ENCODE peak calls at places on chromosome 14, in six cellular contexts. L is left ventricle myocardium inferior; I is RWPE1; J is HepG2; R is CD4-positive, alpha-beta memory T cell; K is aorta. W is an unnamed sample.

GRCh38 chr14:90781344-90781761 is 34.9 kb downstream of the TTC7B start:
- DNase-seq in K (no peak), I (no peak), R (no peak), L (no peak), J (no peak), W (no peak)

GRCh38 chr14:93838253-93838652 is 50.0 kb upstream of the PRIMA1 start:
- DNase-seq in L (no peak), J (no peak), R (no peak), K (no peak), I (no peak), W (no peak)

GRCh38 chr14:83173687-83174086 is 1640.0 kb upstream of the SEL1L start:
- DNase-seq in L (no peak), I (no peak), R (no peak), K (no peak), J (no peak), W (no peak)

GRCh38 chr14:33897878-33898535 is 52.9 kb downstream of the EGLN3 start:
- DNase-seq in R (no peak), K (no peak), J (no peak), L (no peak), I (no peak), W (no peak)

GRCh38 chr14:100891501-100892445 is 11.7 kb downstream of the RTL1 start:
- DNase-seq in L (peak), J (no peak), R (no peak), K (peak), I (no peak), W (no peak)

GRCh38 chr14:70468731-70469130 is 16.8 kb downstream of the ADAM21 start:
- DNase-seq in K (no peak), I (no peak), J (no peak), R (no peak), L (no peak), W (no peak)

GRCh38 chr14:88831285-88831684 is 6.8 kb downstream of the TTC8 start:
- DNase-seq in K (peak), J (no peak), I (peak), L (no peak), R (no peak), W (no peak)

GRCh38 chr14:65260786-65261185 is 151.7 kb upstream of the FUT8 start:
- DNase-seq in K (no peak), J (no peak), L (no peak), R (no peak), I (no peak), W (no peak)

GRCh38 chr14:96285667-96286066 is 29.7 kb downstream of the BDKRB1 start:
- DNase-seq in K (no peak), I (no peak), R (no peak), L (peak), J (no peak), W (no peak)

GRCh38 chr14:100539766-100540140 is 47.5 kb downstream of the BEGAIN start:
- DNase-seq in K (peak), L (no peak), I (no peak), R (no peak), J (no peak), W (no peak)

GRCh38 chr14:95359974-95360826 is 40.5 kb upstream of the CLMN start:
- DNase-seq in I (no peak), K (no peak), J (no peak), L (no peak), R (no peak), W (peak)

GRCh38 chr14:33342299-33342974 is 403.8 kb downstream of the NPAS3 start:
- DNase-seq in R (no peak), K (no peak), I (no peak), L (no peak), J (no peak), W (no peak)

GRCh38 chr14:96039633-96040311 is 610 bp downstream of the C14orf132 start:
- DNase-seq in R (no peak), J (no peak), L (no peak), I (no peak), K (peak), W (peak)

GRCh38 chr14:69012251-69012953 is 33.3 kb upstream of the ACTN1 start:
- DNase-seq in R (no peak), J (no peak), K (no peak), L (no peak), I (no peak), W (no peak)

GRCh38 chr14:69013943-69014782 is 35.1 kb upstream of the ACTN1 start:
- DNase-seq in J (peak), K (peak), I (no peak), L (peak), R (no peak), W (no peak)

GRCh38 chr14:69008411-69008810 is 29.3 kb upstream of the ACTN1 start:
- DNase-seq in L (no peak), R (no peak), K (no peak), I (no peak), J (no peak), W (no peak)

GRCh38 chr14:69014829-69015259 is 35.7 kb upstream of the ACTN1 start:
- DNase-seq in L (no peak), I (no peak), R (no peak), J (no peak), K (no peak), W (no peak)

GRCh38 chr14:69010632-69011031 is 31.5 kb upstream of the ACTN1 start:
- DNase-seq in K (no peak), I (no peak), J (no peak), L (no peak), R (no peak), W (no peak)
- H3K27ac ChIP-seq in K (no peak), I (no peak), J (no peak), L (no peak), R (no peak), W (no peak)

GRCh38 chr14:60235440-60235839 is 13.6 kb upstream of the PPM1A start:
- DNase-seq in J (no peak), L (no peak), K (no peak), I (no peak), R (no peak), W (no peak)

GRCh38 chr14:60241091-60241490 is 7.9 kb upstream of the PPM1A start:
- DNase-seq in I (no peak), R (no peak), K (no peak), L (no peak), J (no peak), W (no peak)

GRCh38 chr14:60242420-60242819 is 6.6 kb upstream of the PPM1A start:
- DNase-seq in I (no peak), L (no peak), R (no peak), K (no peak), J (no peak), W (no peak)

GRCh38 chr14:60238955-60239354 is 10.1 kb upstream of the PPM1A start:
- DNase-seq in J (peak), R (no peak), I (no peak), L (no peak), K (no peak), W (no peak)

DNA sequence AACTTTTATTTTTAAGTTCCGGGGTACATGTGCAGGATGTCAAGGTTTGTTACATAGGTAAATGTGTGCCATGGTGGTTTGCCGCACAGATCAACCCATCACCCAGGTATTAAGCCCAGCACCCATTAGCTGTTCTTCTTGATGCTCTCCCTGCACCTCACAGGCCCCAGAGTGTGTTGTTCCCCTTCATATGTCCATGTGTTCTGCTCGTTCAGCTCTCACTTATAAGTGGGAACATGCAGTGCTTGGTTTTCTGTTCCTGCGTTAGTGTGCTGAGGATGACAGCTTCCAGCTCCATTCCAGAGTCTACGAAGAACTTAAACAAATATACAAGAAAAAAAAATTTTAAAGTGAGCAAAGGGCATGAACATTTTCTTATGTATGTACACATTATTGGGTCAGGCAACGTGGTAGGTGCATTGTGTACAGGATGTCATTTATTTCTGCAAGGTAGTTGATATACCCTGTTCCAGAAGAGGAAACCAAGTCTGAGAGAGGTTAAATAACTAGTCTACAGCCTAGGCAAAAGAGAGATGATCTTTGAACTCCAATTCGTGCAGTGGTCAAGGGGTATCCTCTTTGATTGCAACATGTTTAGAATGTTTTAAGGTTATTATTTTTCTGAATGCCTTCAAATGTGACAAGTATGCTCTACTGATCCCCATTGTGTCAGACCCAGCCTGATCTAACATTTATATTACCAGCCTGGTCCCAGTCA is 8.7 kb upstream of the PPM1A start:
- DNase-seq in J (no peak), I (no peak), L (no peak), K (no peak), R (no peak), W (no peak)
- H3K27ac ChIP-seq in J (no peak), I (no peak), L (peak), K (no peak), R (no peak), W (no peak)

GRCh38 chr14:97402279-97402678 is 605.1 kb downstream of the VRK1 start:
- DNase-seq in R (no peak), I (no peak), K (no peak), L (no peak), J (no peak), W (no peak)
- H3K27ac ChIP-seq in R (no peak), I (no peak), K (no peak), L (no peak), J (no peak), W (no peak)

GRCh38 chr14:50002926-50003212 is 110.0 kb downstream of the ARF6 start:
- DNase-seq in I (no peak), R (no peak), J (no peak), K (no peak), L (no peak), W (no peak)

GRCh38 chr14:50001999-50002925 is 109.4 kb downstream of the ARF6 start:
- DNase-seq in R (peak), J (no peak), K (peak), L (no peak), I (no peak), W (no peak)

GRCh38 chr14:50006141-50006540 is 110.2 kb downstream of the VCPKMT start:
- DNase-seq in K (no peak), R (no peak), I (no peak), J (no peak), L (no peak), W (no peak)

GRCh38 chr14:50001146-50001998 is 108.5 kb downstream of the ARF6 start:
- DNase-seq in I (peak), K (peak), J (peak), R (peak), L (no peak), W (no peak)

GRCh38 chr14:50003213-50004021 is 110.5 kb downstream of the ARF6 start:
- DNase-seq in K (peak), I (peak), L (peak), J (peak), R (peak), W (no peak)
- H3K27ac ChIP-seq in K (peak), I (peak), L (peak), J (peak), R (peak), W (peak)

GRCh38 chr14:55031190-55031589 is 4.2 kb downstream of the SOCS4 start:
- DNase-seq in I (no peak), L (no peak), K (no peak), J (no peak), R (no peak), W (no peak)
- H3K27ac ChIP-seq in I (no peak), L (no peak), K (no peak), J (peak), R (no peak), W (no peak)

W was measured in substantia nigra.